ENCODE peak calls at places on chromosome 2, in nine cellular contexts. M is stomach, F is body of pancreas, Q is A549, K is tibial nerve, G is ovary, I is sigmoid colon, D is spleen, L is IMR-90. Z is an unnamed sample.

GRCh38 chr2:127406454-127406853 is 11.8 kb upstream of the PROC start:
- DNase-seq in D (no peak), L (peak), Q (no peak), G (no peak), K (no peak), M (no peak), F (no peak), I (no peak), Z (no peak)

GRCh38 chr2:128950760-128951159 is 632.1 kb upstream of the HS6ST1 start:
- DNase-seq in I (no peak), F (no peak), M (no peak), Q (no peak), L (no peak), D (no peak), G (no peak), K (no peak), Z (no peak)

GRCh38 chr2:28187186-28187585 is 205.5 kb upstream of the FOSL2 start:
- DNase-seq in I (no peak), F (no peak), K (no peak), M (no peak), D (no peak), G (no peak), Q (no peak), L (no peak), Z (no peak)

GRCh38 chr2:20427931-20428526 is 18.8 kb upstream of the RHOB start:
- DNase-seq in K (no peak), I (no peak), G (no peak), Q (no peak), D (no peak), M (no peak), L (no peak), F (no peak), Z (peak)

GRCh38 chr2:75586971-75587370 is 26.2 kb upstream of the EVA1A start:
- DNase-seq in G (no peak), M (no peak), I (no peak), F (no peak), D (no peak), L (no peak), K (no peak), Q (no peak), Z (no peak)

GRCh38 chr2:85593023-85593422 is 2.5 kb upstream of the RNF181 start:
- DNase-seq in I (no peak), D (no peak), F (peak), G (no peak), M (no peak), Q (no peak), L (no peak), K (no peak), Z (no peak)

GRCh38 chr2:228507870-228508269 is 326.4 kb upstream of the SPHKAP start:
- DNase-seq in F (no peak), Q (no peak), K (no peak), M (no peak), G (peak), L (no peak), I (no peak), D (no peak), Z (peak)

GRCh38 chr2:58644992-58645391 is 403.9 kb upstream of the FANCL start:
- DNase-seq in L (no peak), K (no peak), G (no peak), M (no peak), I (no peak), F (no peak), D (no peak), Q (no peak), Z (no peak)

GRCh38 chr2:128386066-128386465 is 67.4 kb upstream of the HS6ST1 start:
- DNase-seq in Q (no peak), K (no peak), F (peak), L (no peak), G (no peak), I (peak), M (peak), D (peak), Z (no peak)

GRCh38 chr2:188307850-188308283 is 16.2 kb downstream of the GULP1 start:
- DNase-seq in F (no peak), I (no peak), G (no peak), M (no peak), D (no peak), L (no peak), Q (no peak), K (no peak), Z (no peak)

GRCh38 chr2:234974501-234975385 is 22.9 kb downstream of the SH3BP4 start:
- DNase-seq in G (no peak), L (peak), I (no peak), D (no peak), Q (no peak), K (no peak), F (peak), M (peak), Z (no peak)

GRCh38 chr2:173963817-173964564 is 1.2 kb downstream of the SP3 start:
- DNase-seq in F (peak), M (peak), D (peak), G (peak), L (peak), I (peak), Q (peak), K (peak), Z (peak)
- TF ChIP-seq POLR2A in F (peak), M (no peak), D (peak), G (peak), L (peak), I (peak), Q (peak), K (peak), Z (peak)

DNA sequence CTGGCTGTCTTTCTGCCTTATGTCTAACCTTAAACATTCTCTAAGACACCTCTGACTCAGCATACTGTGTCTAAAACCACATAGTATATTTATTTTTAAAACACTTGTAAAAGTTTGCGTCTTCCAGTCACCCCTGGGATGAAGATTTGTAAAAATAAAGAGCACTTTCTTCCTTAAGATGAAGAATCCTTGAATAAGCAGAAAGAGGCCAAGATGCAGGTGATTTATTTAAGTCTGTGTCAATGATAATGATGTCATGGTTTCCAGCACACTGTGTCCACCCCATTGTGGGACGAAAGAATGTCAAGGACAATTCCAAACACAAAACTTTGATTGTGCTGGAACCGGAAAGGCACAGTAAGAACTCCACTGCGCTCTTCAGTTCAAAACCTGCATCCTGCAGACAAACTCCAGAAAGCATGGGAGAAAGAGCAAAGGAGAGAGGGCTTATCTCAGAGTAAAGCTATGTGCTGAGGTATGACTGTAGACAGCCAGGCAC is 92.9 kb downstream of the ZEB2 start:
- DNase-seq in M (no peak), K (no peak), G (no peak), F (no peak), L (peak), I (no peak), Q (peak), D (no peak), Z (peak)
- H3K4me3 ChIP-seq in M (no peak), K (no peak), G (no peak), F (no peak), L (no peak), I (no peak), Q (no peak), D (peak), Z (no peak)

GRCh38 chr2:120238728-120239487 is 13.7 kb upstream of the RALB start:
- DNase-seq in F (no peak), G (peak), Q (peak), K (no peak), M (peak), D (peak), L (peak), I (no peak), Z (peak)
- TF ChIP-seq POLR2A in F (no peak), G (no peak), Q (peak), K (no peak), M (peak), D (no peak), L (no peak), I (no peak), Z (peak)

GRCh38 chr2:97931118-97931850 is 64.5 kb downstream of the TMEM131 start:
- DNase-seq in L (no peak), Q (no peak), K (no peak), M (no peak), F (no peak), I (no peak), G (no peak), D (no peak), Z (no peak)

GRCh38 chr2:97932975-97933662 is 62.6 kb downstream of the TMEM131 start:
- DNase-seq in L (no peak), G (no peak), Q (no peak), I (no peak), F (no peak), D (no peak), K (no peak), M (no peak), Z (no peak)

GRCh38 chr2:97936199-97936598 is 59.5 kb downstream of the TMEM131 start:
- DNase-seq in K (no peak), L (no peak), Q (no peak), M (no peak), G (no peak), F (peak), D (peak), I (no peak), Z (no peak)

GRCh38 chr2:97931851-97932211 is 63.9 kb downstream of the TMEM131 start:
- DNase-seq in F (no peak), K (no peak), L (no peak), D (no peak), G (no peak), I (no peak), Q (no peak), M (no peak), Z (no peak)

DNA sequence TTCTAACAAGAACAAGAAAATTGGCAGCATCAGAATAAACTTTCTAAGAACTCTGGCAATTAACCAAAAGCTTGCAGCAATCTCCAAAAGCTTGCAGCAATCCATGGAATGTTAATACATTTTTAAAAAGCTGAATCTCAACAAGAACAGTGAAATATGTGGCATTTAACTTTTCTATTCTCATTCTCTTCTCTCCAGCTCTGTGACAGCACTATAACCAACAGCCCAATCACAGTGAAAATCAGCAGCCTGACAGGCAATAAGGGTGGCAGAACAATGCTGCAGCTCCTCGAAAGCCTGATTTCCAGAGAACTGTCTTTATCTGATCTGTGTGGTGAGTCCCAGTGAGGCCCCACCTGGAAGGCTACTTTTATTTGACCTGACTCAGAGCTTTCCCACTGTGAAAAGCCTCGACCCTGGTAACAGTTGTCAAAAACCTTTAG is 60.0 kb downstream of the TMEM131 start:
- DNase-seq in Q (peak), F (no peak), D (no peak), G (no peak), L (peak), I (no peak), M (no peak), K (no peak), Z (no peak)
- H3K4me3 ChIP-seq in Q (no peak), F (no peak), D (no peak), G (no peak), L (no peak), I (no peak), M (no peak), K (no peak), Z (no peak)

DNA sequence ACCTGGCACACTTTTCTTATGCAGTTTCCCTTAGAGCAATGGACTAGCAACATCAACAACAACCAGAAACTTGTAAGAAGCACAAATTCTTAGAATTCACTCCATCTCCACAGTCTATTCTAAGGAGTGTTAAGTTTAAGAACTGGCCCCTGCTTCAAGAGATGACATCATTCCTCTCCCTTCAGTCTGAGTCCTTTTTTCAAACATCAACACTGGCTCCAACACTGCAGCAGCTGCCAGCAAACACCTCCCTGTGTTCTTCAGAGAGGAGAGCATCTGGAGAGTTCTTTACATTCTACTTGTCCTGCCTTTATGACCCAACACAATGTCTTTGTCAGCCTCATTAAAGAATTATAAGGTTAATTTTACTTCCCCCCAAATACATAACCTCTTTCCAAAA is 122.3 kb downstream of the HNMT start:
- DNase-seq in L (peak), F (no peak), D (no peak), M (no peak), Q (no peak), K (no peak), G (no peak), I (no peak), Z (no peak)
- TF ChIP-seq POLR2A in L (no peak), F (no peak), D (no peak), M (no peak), Q (no peak), K (no peak), G (no peak), I (no peak), Z (no peak)

DNA sequence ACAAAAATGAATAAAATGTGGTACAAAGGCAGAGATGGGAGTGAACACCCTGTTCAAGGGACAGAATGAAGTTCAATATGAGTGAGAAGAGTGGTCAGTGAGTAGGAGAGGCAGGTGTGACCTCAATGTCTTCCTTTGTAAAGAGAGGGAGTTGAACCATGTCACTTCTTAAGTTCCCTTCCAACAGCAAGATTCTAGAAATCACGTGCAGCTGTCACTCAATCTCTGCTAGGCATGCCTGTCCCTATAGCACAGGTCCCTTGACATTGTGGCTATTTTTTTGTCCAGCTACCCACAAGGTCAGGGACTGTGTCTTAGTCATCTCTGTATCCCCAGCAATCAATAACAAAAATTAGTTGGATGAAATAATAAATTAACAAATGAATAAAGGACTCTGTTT is 66.9 kb downstream of the VSNL1 start:
- DNase-seq in Q (no peak), F (no peak), G (no peak), I (no peak), L (no peak), D (no peak), M (no peak), K (no peak), Z (peak)
- H3K4me3 ChIP-seq in Q (no peak), F (no peak), G (no peak), I (no peak), L (no peak), D (no peak), M (no peak), K (no peak), Z (no peak)

Z was measured in adrenal gland.